ENCODE peak calls at places on chromosomes 2 and 18, in nine cellular contexts. V is NCI-H510A treated with DMSO at 0.1 percent for 48 hours; Z is AG08396; I is OCI-LY7; A is stimulated activated CD4-positive, alpha-beta T cell treated with anti-CD3 and anti-CD28 coated beads, Interleukin-1b, Interleukin-23, amount 100 ng/mL, for 48 hours; L is sciatic nerve; F is H54; K is caudate nucleus; Q is hippocampal formation. G is an unnamed sample.

GRCh38 chr2:147916723-147917122 is 71.9 kb downstream of the ACVR2A start:
- DNase-seq in V (no peak), Z (no peak), I (no peak), A (no peak), L (no peak), F (no peak), K (no peak), Q (no peak), G (no peak)

GRCh38 chr18:56148373-56148772 is 490.0 kb downstream of the TXNL1 start:
- DNase-seq in V (no peak), Z (peak; percentile 75), I (no peak), A (no peak), L (no peak), F (peak; percentile 3), K (no peak), Q (no peak), G (no peak)

GRCh38 chr18:57790316-57790715 is 12.8 kb downstream of the ATP8B1 start:
- DNase-seq in V (no peak), Z (no peak), I (no peak), A (no peak), L (no peak), F (no peak), K (no peak), Q (no peak), G (no peak)

GRCh38 chr2:208939852-208940251 is 484.0 kb upstream of the MAP2 start:
- DNase-seq in V (no peak), Z (no peak), I (no peak), A (no peak), L (no peak), F (no peak), K (no peak), Q (no peak), G (no peak)

GRCh38 chr18:76416935-76417334 is 78.1 kb downstream of the ZNF516 start:
- DNase-seq in V (no peak), Z (peak; percentile 51), I (no peak), A (no peak), L (no peak), F (no peak), K (no peak), Q (no peak), G (no peak)

GRCh38 chr2:240560084-240560479 is at the start of gene DUSP28:
- DNase-seq in V (peak; percentile 78), Z (peak; percentile 95), I (peak; percentile 90), A (peak; percentile 92), L (peak; percentile 95), F (peak; percentile 95), K (peak; percentile 39), Q (peak; percentile 87), G (peak; percentile 89)

GRCh38 chr2:111160758-111161157 is 40.0 kb downstream of the BCL2L11 start:
- DNase-seq in V (no peak), Z (peak; percentile 81), I (no peak), A (no peak), L (no peak), F (peak; percentile 59), K (no peak), Q (no peak), G (peak; percentile 53)

GRCh38 chr2:10225291-10226031 is 77.2 kb upstream of the HPCAL1 start:
- DNase-seq in V (no peak), Z (no peak), I (no peak), A (no peak), L (peak; percentile 49), F (no peak), K (no peak), Q (no peak), G (no peak)

GRCh38 chr18:66107546-66107945 is 356.7 kb downstream of the CDH7 start:
- DNase-seq in V (no peak), Z (no peak), I (no peak), A (no peak), L (no peak), F (no peak), K (no peak), Q (no peak), G (no peak)

GRCh38 chr18:50866765-50867164 is 12.2 kb upstream of the ME2 start:
- DNase-seq in V (no peak), Z (no peak), I (peak; percentile 38), A (no peak), L (no peak), F (no peak), K (no peak), Q (peak; percentile 43), G (no peak)

GRCh38 chr2:12759248-12759647 is 42.5 kb downstream of the TRIB2 start:
- DNase-seq in V (no peak), Z (peak; percentile 59), I (no peak), A (no peak), L (no peak), F (no peak), K (no peak), Q (no peak), G (peak; percentile 7)

GRCh38 chr2:80499095-80499494 is 194.5 kb upstream of the LRRTM1 start:
- DNase-seq in V (peak; percentile 7), Z (peak; percentile 16), I (peak; percentile 13), A (no peak), L (peak; percentile 57), F (no peak), K (no peak), Q (peak; percentile 74), G (peak; percentile 9)

GRCh38 chr2:8549942-8550341 is 131.9 kb upstream of the ID2 start:
- DNase-seq in V (no peak), Z (no peak), I (no peak), A (no peak), L (no peak), F (no peak), K (no peak), Q (no peak), G (no peak)

GRCh38 chr18:32160547-32160946 is 29.3 kb upstream of the MEP1B start:
- DNase-seq in V (no peak), Z (no peak), I (no peak), A (no peak), L (no peak), F (no peak), K (no peak), Q (no peak), G (no peak)

GRCh38 chr2:240851078-240851861 is 17.4 kb upstream of the AGXT start:
- DNase-seq in V (peak; percentile 86), Z (peak; percentile 91), I (peak; percentile 68), A (peak; percentile 80), L (peak; percentile 92), F (peak; percentile 89), K (peak; percentile 59), Q (peak; percentile 62), G (peak; percentile 89)

GRCh38 chr18:75280427-75281280 is 70.1 kb downstream of the TSHZ1 start:
- DNase-seq in V (no peak), Z (peak; percentile 36), I (no peak), A (no peak), L (no peak), F (no peak), K (no peak), Q (no peak), G (no peak)

GRCh38 chr18:79392226-79392625 is 3.5 kb upstream of the NFATC1 start:
- DNase-seq in V (no peak), Z (no peak), I (no peak), A (no peak), L (peak; percentile 50), F (no peak), K (no peak), Q (no peak), G (no peak)

GRCh38 chr2:109239720-109240119 is 110.7 kb downstream of the SH3RF3 start:
- DNase-seq in V (no peak), Z (no peak), I (no peak), A (no peak), L (no peak), F (no peak), K (no peak), Q (no peak), G (peak; percentile 79)

GRCh38 chr2:38750793-38751042 is 443 bp downstream of the SRSF7 start:
- DNase-seq in V (peak; percentile 47), Z (peak; percentile 74), I (peak; percentile 83), A (peak; percentile 77), L (peak; percentile 83), F (peak; percentile 24), K (no peak), Q (peak; percentile 70), G (peak; percentile 65)

GRCh38 chr2:120369250-120369649 is 23.3 kb downstream of the INHBB start:
- DNase-seq in V (no peak), Z (no peak), I (no peak), A (no peak), L (no peak), F (no peak), K (no peak), Q (no peak), G (no peak)